ENCODE peak calls at places on chromosomes 2 and 18, in five cellular contexts. One of them, this sample, is unnamed. For H3K36me3 and H3K27me3, the result is how much of the 10 kb centered on the place peaks cover.

GRCh38 chr2:54897420-54898310 is 152.6 kb downstream of the RTN4 start:
- DNase-seq in breast epithelium: no peak
- DNase-seq in WERI-Rb-1: peak
- DNase-seq in GM23248: no peak
- DNase-seq in HCT116: no peak
- DNase-seq in this sample: no peak

GRCh38 chr18:22983175-22983574 is 50.0 kb downstream of the RBBP8 start:
- DNase-seq in WERI-Rb-1: no peak
- DNase-seq in GM23248: peak
- DNase-seq in HCT116: peak
- DNase-seq in breast epithelium: no peak
- DNase-seq in this sample: peak

GRCh38 chr18:20971886-20972267 is 139.7 kb downstream of the ROCK1 start:
- DNase-seq in WERI-Rb-1: no peak
- DNase-seq in HCT116: peak
- DNase-seq in GM23248: peak
- DNase-seq in breast epithelium: no peak
- DNase-seq in this sample: peak

GRCh38 chr2:43519711-43520221 is 76.1 kb downstream of the THADA start:
- DNase-seq in HCT116: no peak
- DNase-seq in GM23248: peak
- DNase-seq in WERI-Rb-1: no peak
- DNase-seq in breast epithelium: no peak
- DNase-seq in this sample: no peak

GRCh38 chr18:79455261-79455660 is 59.5 kb downstream of the NFATC1 start:
- DNase-seq in breast epithelium: no peak
- DNase-seq in WERI-Rb-1: no peak
- DNase-seq in HCT116: no peak
- DNase-seq in GM23248: no peak
- DNase-seq in this sample: no peak

GRCh38 chr2:6656633-6657032 is 209.1 kb downstream of the CMPK2 start:
- DNase-seq in WERI-Rb-1: no peak
- DNase-seq in GM23248: no peak
- DNase-seq in breast epithelium: no peak
- DNase-seq in HCT116: no peak
- DNase-seq in this sample: no peak

GRCh38 chr2:173355132-173355865 is 627 bp downstream of the CDCA7 start:
- DNase-seq in HCT116: peak
- DNase-seq in WERI-Rb-1: peak
- DNase-seq in GM23248: peak
- DNase-seq in breast epithelium: no peak
- DNase-seq in this sample: peak

GRCh38 chr2:172931256-172931894 is 144.3 kb upstream of the MAP3K20 start:
- DNase-seq in WERI-Rb-1: no peak
- DNase-seq in HCT116: no peak
- DNase-seq in GM23248: peak
- DNase-seq in breast epithelium: no peak
- DNase-seq in this sample: peak

GRCh38 chr18:47696870-47697269 is 233.6 kb downstream of the SMAD2 start:
- DNase-seq in HCT116: no peak
- DNase-seq in GM23248: no peak
- DNase-seq in breast epithelium: no peak
- DNase-seq in WERI-Rb-1: no peak
- DNase-seq in this sample: no peak

GRCh38 chr2:28606986-28607441 is 111.2 kb downstream of the PLB1 start:
- DNase-seq in breast epithelium: no peak
- DNase-seq in WERI-Rb-1: peak
- DNase-seq in HCT116: no peak
- DNase-seq in GM23248: no peak
- DNase-seq in this sample: peak

GRCh38 chr18:45993441-45993840 is 26.3 kb upstream of the EPG5 start:
- DNase-seq in WERI-Rb-1: no peak
- DNase-seq in HCT116: no peak
- DNase-seq in breast epithelium: no peak
- DNase-seq in GM23248: peak
- DNase-seq in this sample: no peak

GRCh38 chr18:78293516-78293915 is 686.1 kb upstream of the SALL3 start:
- DNase-seq in WERI-Rb-1: no peak
- DNase-seq in HCT116: no peak
- DNase-seq in GM23248: no peak
- DNase-seq in breast epithelium: no peak
- DNase-seq in this sample: no peak
- H3K4me3 ChIP-seq in WERI-Rb-1: no peak
- H3K4me3 ChIP-seq in HCT116: no peak
- H3K4me3 ChIP-seq in GM23248: no peak
- H3K4me3 ChIP-seq in breast epithelium: no peak
- H3K4me3 ChIP-seq in this sample: peak

DNA sequence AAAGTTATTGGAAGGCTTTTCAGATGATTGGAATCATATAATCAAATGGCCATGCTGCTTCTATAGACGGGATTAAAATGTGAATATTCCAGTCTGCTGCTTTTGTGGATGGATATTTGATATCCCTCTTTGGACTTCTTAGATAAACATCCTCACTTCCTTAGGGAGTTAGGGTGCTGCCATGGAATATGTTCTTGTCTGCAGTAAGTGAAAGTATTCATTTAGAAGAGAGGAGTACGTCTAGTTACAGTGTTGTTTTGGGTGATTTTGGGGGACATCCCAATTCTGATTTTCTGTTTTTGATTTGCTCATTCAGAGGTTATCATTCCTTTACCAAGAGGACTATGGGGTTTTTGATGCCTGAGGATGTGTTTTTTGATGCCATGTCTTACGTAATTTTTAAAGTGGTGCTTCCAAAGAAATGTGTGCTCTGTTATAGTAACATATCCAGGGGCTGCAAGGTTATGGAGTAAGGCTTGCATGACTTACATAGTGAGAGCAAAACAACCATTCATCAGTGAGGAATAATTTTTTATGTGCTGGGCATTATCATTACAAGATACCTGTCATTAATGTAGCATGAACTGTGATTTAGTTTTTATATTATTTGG is 33.6 kb downstream of the ASXL3 start:
- DNase-seq in HCT116: no peak
- DNase-seq in breast epithelium: no peak
- DNase-seq in WERI-Rb-1: no peak
- DNase-seq in GM23248: no peak
- DNase-seq in this sample: no peak
- H3K36me3 ChIP-seq in HCT116: under half
- H3K36me3 ChIP-seq in breast epithelium: under half
- H3K36me3 ChIP-seq in WERI-Rb-1: under half
- H3K36me3 ChIP-seq in GM23248: under half
- H3K36me3 ChIP-seq in this sample: under half

GRCh38 chr18:76688724-76689472 is 133.5 kb upstream of the ZNF236 start:
- DNase-seq in breast epithelium: no peak
- DNase-seq in GM23248: no peak
- DNase-seq in WERI-Rb-1: no peak
- DNase-seq in HCT116: no peak
- DNase-seq in this sample: no peak
- H3K27me3 ChIP-seq in breast epithelium: under half
- H3K27me3 ChIP-seq in GM23248: under half
- H3K27me3 ChIP-seq in WERI-Rb-1: under half
- H3K27me3 ChIP-seq in HCT116: under half
- H3K27me3 ChIP-seq in this sample: under half

DNA sequence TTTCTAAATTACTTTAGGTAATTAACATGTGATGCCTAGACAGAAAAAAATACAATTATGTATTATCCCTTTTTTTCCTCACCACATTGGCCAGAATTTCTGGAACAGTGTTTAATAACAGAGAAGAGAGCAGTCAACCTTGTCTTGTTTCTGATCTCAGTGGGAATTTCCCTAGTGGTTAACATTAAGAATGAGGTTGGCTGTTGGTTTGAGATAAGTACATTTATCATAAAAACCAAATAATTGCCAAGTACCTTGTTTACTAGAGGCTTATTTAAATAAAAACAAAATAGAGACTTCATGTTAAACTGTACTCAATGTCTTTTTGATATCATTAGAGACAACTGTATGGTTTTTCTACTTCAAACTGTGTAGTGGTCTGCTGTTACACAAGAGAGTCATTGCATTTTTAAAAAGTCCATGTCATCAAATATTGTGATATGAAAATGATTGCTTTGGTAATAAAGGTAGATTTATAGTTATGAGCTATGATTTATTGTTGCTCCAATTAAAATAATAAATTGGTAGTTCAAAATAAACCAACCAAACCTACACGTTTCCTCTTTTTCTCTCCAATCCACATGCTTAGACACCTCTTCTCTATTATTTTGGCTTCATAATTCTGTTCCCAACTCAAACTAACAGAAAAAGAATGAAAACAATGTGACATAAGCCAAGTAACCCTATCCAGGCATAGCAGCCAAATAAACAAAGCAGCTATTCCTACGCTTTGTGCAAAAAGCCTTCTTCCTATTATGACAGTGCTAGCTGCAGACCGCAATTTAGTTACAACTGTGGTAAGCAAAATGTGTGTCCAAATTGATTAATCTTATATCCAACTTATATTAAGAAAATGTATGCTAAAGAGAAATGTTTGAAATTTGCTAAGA is 20.9 kb upstream of the TANK start:
- DNase-seq in HCT116: no peak
- DNase-seq in GM23248: peak
- DNase-seq in WERI-Rb-1: no peak
- DNase-seq in breast epithelium: no peak
- DNase-seq in this sample: no peak
- H3K4me3 ChIP-seq in HCT116: no peak
- H3K4me3 ChIP-seq in GM23248: peak
- H3K4me3 ChIP-seq in WERI-Rb-1: no peak
- H3K4me3 ChIP-seq in breast epithelium: peak
- H3K4me3 ChIP-seq in this sample: no peak

GRCh38 chr2:230430957-230431635 is 15.1 kb downstream of the SP100 start:
- DNase-seq in GM23248: no peak
- DNase-seq in HCT116: no peak
- DNase-seq in breast epithelium: no peak
- DNase-seq in WERI-Rb-1: no peak
- DNase-seq in this sample: no peak

GRCh38 chr2:230439590-230439989 is 23.6 kb downstream of the SP100 start:
- DNase-seq in WERI-Rb-1: no peak
- DNase-seq in GM23248: no peak
- DNase-seq in breast epithelium: no peak
- DNase-seq in HCT116: no peak
- DNase-seq in this sample: no peak

GRCh38 chr2:230435431-230435830 is 19.4 kb downstream of the SP100 start:
- DNase-seq in breast epithelium: no peak
- DNase-seq in WERI-Rb-1: no peak
- DNase-seq in GM23248: no peak
- DNase-seq in HCT116: no peak
- DNase-seq in this sample: no peak

GRCh38 chr2:230429513-230429912 is 13.5 kb downstream of the SP100 start:
- DNase-seq in WERI-Rb-1: no peak
- DNase-seq in breast epithelium: no peak
- DNase-seq in HCT116: no peak
- DNase-seq in GM23248: no peak
- DNase-seq in this sample: no peak

GRCh38 chr2:230434677-230435324 is 18.8 kb downstream of the SP100 start:
- DNase-seq in breast epithelium: no peak
- DNase-seq in GM23248: peak
- DNase-seq in HCT116: no peak
- DNase-seq in WERI-Rb-1: no peak
- DNase-seq in this sample: no peak
- H3K36me3 ChIP-seq in breast epithelium: under half
- H3K36me3 ChIP-seq in GM23248: under half
- H3K36me3 ChIP-seq in HCT116: under half
- H3K36me3 ChIP-seq in WERI-Rb-1: under half
- H3K36me3 ChIP-seq in this sample: under half

This sample was measured in H7.